ENCODE peak calls at places on chromosomes 7 and 10, in nine cellular contexts. D is right cardiac atrium; G is activated naive CD4-positive, alpha-beta T cell; B is foreskin fibroblast; J is lower lobe of right lung; C is HCT116; Q is stimulated activated naive B cell treated with anti-CD40 and anti-IgM and Interleukin-4, amounts not matched to agents 10 μg/mL and 1 μg/mL and 100 μg/mL, for 72 hours; S is neural progenitor cell; M is activated naive CD8-positive, alpha-beta T cell treated with anti-CD3 and anti-CD28 coated beads, Interleukin-2, amount 50 U/mL, for 24 hours. L is an unnamed sample.

GRCh38 chr7:135481600-135481979 is 28.3 kb downstream of the CNOT4 start:
- DNase-seq in D (no peak), G (no peak), B (no peak), J (no peak), C (no peak), Q (no peak), S (no peak), M (no peak), L (no peak)

GRCh38 chr7:129952164-129952652 is 552 bp downstream of the UBE2H start:
- DNase-seq in D (peak), G (no peak), B (peak), J (peak), C (no peak), Q (peak), S (peak), M (peak), L (no peak)

GRCh38 chr7:29289156-29290021 is 94.8 kb downstream of the CHN2 start:
- DNase-seq in D (no peak), G (no peak), B (peak), J (no peak), C (no peak), Q (no peak), S (peak), M (no peak), L (peak)

GRCh38 chr7:63925626-63926460 is 72.8 kb upstream of the ZNF722 start:
- DNase-seq in D (peak), G (peak), B (peak), J (peak), C (no peak), Q (peak), S (no peak), M (peak), L (peak)

GRCh38 chr10:123930340-123931001 is 38.9 kb upstream of the CPXM2 start:
- DNase-seq in D (no peak), G (no peak), B (peak), J (no peak), C (no peak), Q (no peak), S (no peak), M (no peak), L (no peak)

GRCh38 chr10:132879408-132880147 is 62.8 kb downstream of the CFAP46 start:
- DNase-seq in D (no peak), G (no peak), B (peak), J (no peak), C (no peak), Q (no peak), S (no peak), M (no peak), L (no peak)

GRCh38 chr10:75265856-75266255 is 30.1 kb upstream of the COMTD1 start:
- DNase-seq in D (no peak), G (no peak), B (no peak), J (no peak), C (no peak), Q (no peak), S (no peak), M (no peak), L (no peak)

GRCh38 chr10:44385726-44386438 is 985 bp upstream of the CXCL12 start:
- DNase-seq in D (no peak), G (no peak), B (no peak), J (no peak), C (no peak), Q (no peak), S (peak), M (no peak), L (no peak)

GRCh38 chr10:61283489-61284221 is 169.5 kb downstream of the TMEM26 start:
- DNase-seq in D (no peak), G (no peak), B (peak), J (no peak), C (no peak), Q (no peak), S (no peak), M (no peak), L (no peak)

GRCh38 chr10:101995451-101996063 is 60.4 kb downstream of the ARMH3 start:
- DNase-seq in D (no peak), G (no peak), B (no peak), J (no peak), C (no peak), Q (no peak), S (no peak), M (no peak), L (peak)

GRCh38 chr7:66206116-66206908 is 1.2 kb downstream of the TPST1 start:
- DNase-seq in D (no peak), G (no peak), B (peak), J (no peak), C (no peak), Q (no peak), S (no peak), M (no peak), L (peak)

GRCh38 chr7:108083980-108084379 is 46.2 kb downstream of the LAMB4 start:
- DNase-seq in D (no peak), G (no peak), B (peak), J (no peak), C (no peak), Q (no peak), S (no peak), M (no peak), L (no peak)

GRCh38 chr7:137476937-137477336 is 133.4 kb upstream of the PTN start:
- DNase-seq in D (no peak), G (no peak), B (peak), J (no peak), C (no peak), Q (no peak), S (no peak), M (no peak), L (no peak)

GRCh38 chr7:63041786-63042185 is 956.9 kb upstream of the ZNF722 start:
- DNase-seq in D (no peak), G (no peak), B (no peak), J (no peak), C (no peak), Q (no peak), S (no peak), M (no peak), L (no peak)

GRCh38 chr7:31487071-31487470 is 26.8 kb upstream of the ITPRID1 start:
- DNase-seq in D (no peak), G (no peak), B (no peak), J (no peak), C (no peak), Q (no peak), S (no peak), M (no peak), L (no peak)

GRCh38 chr10:47034511-47035051 is 123.4 kb downstream of the PTPN20 start:
- DNase-seq in D (no peak), G (no peak), B (no peak), J (no peak), C (no peak), Q (no peak), S (no peak), M (no peak), L (no peak)

GRCh38 chr7:80929619-80930018 is 10.8 kb upstream of the SEMA3C start:
- DNase-seq in D (no peak), G (no peak), B (peak), J (no peak), C (no peak), Q (no peak), S (no peak), M (no peak), L (no peak)

GRCh38 chr10:86058964-86059363 is 307.6 kb downstream of the GRID1 start:
- DNase-seq in D (no peak), G (no peak), B (no peak), J (no peak), C (no peak), Q (no peak), S (no peak), M (no peak), L (no peak)

GRCh38 chr7:158374586-158374985 is 213.0 kb downstream of the PTPRN2 start:
- DNase-seq in D (no peak), G (no peak), B (no peak), J (no peak), C (no peak), Q (no peak), S (no peak), M (no peak), L (no peak)

GRCh38 chr10:131625041-131625440 is 275.8 kb upstream of the PPP2R2D start:
- DNase-seq in D (no peak), G (no peak), B (no peak), J (no peak), C (no peak), Q (no peak), S (no peak), M (no peak), L (no peak)

GRCh38 chr7:45456747-45457146 is 117.4 kb upstream of the ADCY1 start:
- DNase-seq in D (no peak), G (no peak), B (peak), J (no peak), C (no peak), Q (no peak), S (no peak), M (no peak), L (peak)

GRCh38 chr7:121328508-121329459 is at the start of gene WNT16:
- DNase-seq in D (peak), G (no peak), B (peak), J (peak), C (peak), Q (peak), S (peak), M (peak), L (no peak)

GRCh38 chr10:23196915-23197314 is 4.8 kb downstream of the PTF1A start:
- DNase-seq in D (no peak), G (no peak), B (no peak), J (no peak), C (no peak), Q (no peak), S (no peak), M (no peak), L (no peak)

GRCh38 chr10:118721005-118721876 is 33.5 kb downstream of the CACUL1 start:
- DNase-seq in D (no peak), G (peak), B (peak), J (no peak), C (peak), Q (peak), S (peak), M (peak), L (peak)

GRCh38 chr10:113221756-113222168 is 271.7 kb downstream of the TCF7L2 start:
- DNase-seq in D (no peak), G (no peak), B (no peak), J (no peak), C (peak), Q (no peak), S (no peak), M (no peak), L (no peak)

GRCh38 chr10:16384064-16384463 is 52.7 kb upstream of the PTER start:
- DNase-seq in D (no peak), G (no peak), B (no peak), J (no peak), C (no peak), Q (no peak), S (no peak), M (no peak), L (no peak)

GRCh38 chr10:80515511-80515910 is 22.2 kb upstream of the SH2D4B start:
- DNase-seq in D (no peak), G (no peak), B (no peak), J (no peak), C (no peak), Q (no peak), S (no peak), M (no peak), L (no peak)

GRCh38 chr7:124323597-124323996 is 290.7 kb upstream of the TMEM229A start:
- DNase-seq in D (no peak), G (no peak), B (no peak), J (no peak), C (no peak), Q (no peak), S (no peak), M (no peak), L (no peak)

GRCh38 chr7:38318803-38319416 is 45.5 kb upstream of the TARP start:
- DNase-seq in D (no peak), G (no peak), B (peak), J (no peak), C (peak), Q (no peak), S (peak), M (no peak), L (peak)

GRCh38 chr10:109976657-109977056 is 31.1 kb upstream of the ADD3 start:
- DNase-seq in D (no peak), G (no peak), B (no peak), J (no peak), C (no peak), Q (no peak), S (no peak), M (no peak), L (no peak)

GRCh38 chr10:34114914-34115313 is 700.2 kb downstream of the PARD3 start:
- DNase-seq in D (no peak), G (no peak), B (no peak), J (no peak), C (no peak), Q (no peak), S (no peak), M (no peak), L (no peak)

GRCh38 chr7:50730459-50731400 is 52.0 kb downstream of the GRB10 start:
- DNase-seq in D (no peak), G (no peak), B (no peak), J (no peak), C (no peak), Q (no peak), S (peak), M (no peak), L (peak)

GRCh38 chr7:6175642-6176041 is 96.8 kb downstream of the CYTH3 start:
- DNase-seq in D (no peak), G (no peak), B (peak), J (no peak), C (no peak), Q (no peak), S (no peak), M (no peak), L (peak)

GRCh38 chr10:77283326-77283725 is 354.3 kb downstream of the KCNMA1 start:
- DNase-seq in D (no peak), G (no peak), B (no peak), J (no peak), C (no peak), Q (no peak), S (no peak), M (no peak), L (no peak)

GRCh38 chr10:78203915-78204818 is 170.5 kb downstream of the RPS24 start:
- DNase-seq in D (peak), G (no peak), B (no peak), J (peak), C (no peak), Q (no peak), S (no peak), M (no peak), L (no peak)

GRCh38 chr10:27819781-27820531 is 74.3 kb upstream of the MKX start:
- DNase-seq in D (peak), G (no peak), B (peak), J (no peak), C (no peak), Q (no peak), S (no peak), M (no peak), L (peak)